ENCODE peak calls at places on chromosomes 2 and 18, in five cellular contexts. C is Right ventricle myocardium superior; J is NCI-H187; T is CD8-positive, alpha-beta memory T cell; N is stimulated activated CD8-positive, alpha-beta memory T cell treated with anti-CD3 and anti-CD28 coated beads, Interleukin-7, amount 100 ng/mL, for 1 hour. O is an unnamed sample.
A peak's percentile ranks its signal among the peaks of the same experiment; 100 is the strongest.

GRCh38 chr2:143177081-143177786 is 48.0 kb downstream of the ARHGAP15 start:
- DNase-seq in C (no peak), J (no peak), T (peak; percentile 12), N (no peak), O (no peak)

GRCh38 chr18:8478166-8478967 is 130.9 kb upstream of the RAB12 start:
- DNase-seq in C (peak; percentile 58), J (no peak), T (peak; percentile 3), N (no peak), O (peak; percentile 60)

GRCh38 chr2:147862859-147863516 is 18.2 kb downstream of the ACVR2A start:
- DNase-seq in C (no peak), J (no peak), T (no peak), N (no peak), O (no peak)

GRCh38 chr2:72883356-72883962 is 3.7 kb upstream of the SPR start:
- DNase-seq in C (no peak), J (no peak), T (no peak), N (no peak), O (peak; percentile 80)

GRCh38 chr2:100135415-100135814 is 7.0 kb downstream of the AFF3 start:
- DNase-seq in C (no peak), J (no peak), T (no peak), N (no peak), O (no peak)

GRCh38 chr2:163736433-163737168 is 793 bp upstream of the FIGN start:
- DNase-seq in C (peak; percentile 72), J (peak; percentile 4), T (no peak), N (no peak), O (peak; percentile 77)

GRCh38 chr2:70014959-70015358 is 53.5 kb upstream of the ASPRV1 start:
- DNase-seq in C (no peak), J (no peak), T (no peak), N (no peak), O (no peak)

GRCh38 chr2:216006164-216006663 is 7.1 kb downstream of the MREG start:
- DNase-seq in C (no peak), J (no peak), T (peak; percentile 17), N (no peak), O (no peak)

GRCh38 chr2:197674060-197674459 is 1.3 kb downstream of the RFTN2 start:
- DNase-seq in C (no peak), J (no peak), T (no peak), N (no peak), O (no peak)

GRCh38 chr2:233075966-233076339 is 15.8 kb downstream of the INPP5D start:
- DNase-seq in C (no peak), J (no peak), T (peak; percentile 49), N (no peak), O (no peak)